ENCODE peak calls at places on chromosome 21, in four cellular contexts. One of them, this sample, is unnamed.

GRCh38 chr21:30463713-30464112 is 16.5 kb downstream of the KRTAP19-1 start:
- DNase-seq in activated T-helper 1 cell treated with anti-CD3 and anti-CD28 coated beads, Interleukin-2, amount 50 U/mL, for 16 hours: no peak
- DNase-seq in NCI-H2029: no peak
- DNase-seq in CD4-positive, CD25-positive, alpha-beta regulatory T cell: no peak
- DNase-seq in this sample: no peak

GRCh38 chr21:36994501-36995189 is 11.9 kb upstream of the RIPPLY3 start:
- DNase-seq in activated T-helper 1 cell treated with anti-CD3 and anti-CD28 coated beads, Interleukin-2, amount 50 U/mL, for 16 hours: no peak
- DNase-seq in NCI-H2029: no peak
- DNase-seq in CD4-positive, CD25-positive, alpha-beta regulatory T cell: no peak
- DNase-seq in this sample: peak

GRCh38 chr21:15051652-15052554 is 12.9 kb downstream of the NRIP1 start:
- DNase-seq in activated T-helper 1 cell treated with anti-CD3 and anti-CD28 coated beads, Interleukin-2, amount 50 U/mL, for 16 hours: no peak
- DNase-seq in NCI-H2029: no peak
- DNase-seq in CD4-positive, CD25-positive, alpha-beta regulatory T cell: peak
- DNase-seq in this sample: no peak

GRCh38 chr21:45542242-45542666 is at the start of gene SLC19A1:
- DNase-seq in activated T-helper 1 cell treated with anti-CD3 and anti-CD28 coated beads, Interleukin-2, amount 50 U/mL, for 16 hours: peak
- DNase-seq in NCI-H2029: no peak
- DNase-seq in CD4-positive, CD25-positive, alpha-beta regulatory T cell: peak
- DNase-seq in this sample: peak

GRCh38 chr21:26982767-26983166 is 15.9 kb upstream of the ADAMTS5 start:
- DNase-seq in activated T-helper 1 cell treated with anti-CD3 and anti-CD28 coated beads, Interleukin-2, amount 50 U/mL, for 16 hours: no peak
- DNase-seq in NCI-H2029: no peak
- DNase-seq in CD4-positive, CD25-positive, alpha-beta regulatory T cell: no peak
- DNase-seq in this sample: no peak

GRCh38 chr21:36241717-36242116 is 78.3 kb upstream of the MORC3 start:
- DNase-seq in activated T-helper 1 cell treated with anti-CD3 and anti-CD28 coated beads, Interleukin-2, amount 50 U/mL, for 16 hours: no peak
- DNase-seq in NCI-H2029: no peak
- DNase-seq in CD4-positive, CD25-positive, alpha-beta regulatory T cell: no peak
- DNase-seq in this sample: no peak

GRCh38 chr21:30710499-30710898 is 8.1 kb downstream of the KRTAP21-3 start:
- DNase-seq in activated T-helper 1 cell treated with anti-CD3 and anti-CD28 coated beads, Interleukin-2, amount 50 U/mL, for 16 hours: no peak
- DNase-seq in NCI-H2029: no peak
- DNase-seq in CD4-positive, CD25-positive, alpha-beta regulatory T cell: no peak
- DNase-seq in this sample: no peak

GRCh38 chr21:46153259-46154154 is 1.9 kb downstream of the FTCD start:
- DNase-seq in activated T-helper 1 cell treated with anti-CD3 and anti-CD28 coated beads, Interleukin-2, amount 50 U/mL, for 16 hours: peak
- DNase-seq in NCI-H2029: peak
- DNase-seq in CD4-positive, CD25-positive, alpha-beta regulatory T cell: no peak
- DNase-seq in this sample: no peak

GRCh38 chr21:37348664-37349063 is 17.9 kb upstream of the DYRK1A start:
- DNase-seq in activated T-helper 1 cell treated with anti-CD3 and anti-CD28 coated beads, Interleukin-2, amount 50 U/mL, for 16 hours: no peak
- DNase-seq in NCI-H2029: peak
- DNase-seq in CD4-positive, CD25-positive, alpha-beta regulatory T cell: no peak
- DNase-seq in this sample: no peak

GRCh38 chr21:45324430-45325205 is 36.9 kb upstream of the POFUT2 start:
- DNase-seq in activated T-helper 1 cell treated with anti-CD3 and anti-CD28 coated beads, Interleukin-2, amount 50 U/mL, for 16 hours: no peak
- DNase-seq in NCI-H2029: no peak
- DNase-seq in CD4-positive, CD25-positive, alpha-beta regulatory T cell: no peak
- DNase-seq in this sample: no peak

GRCh38 chr21:32143222-32143939 is 135.5 kb downstream of the MIS18A start:
- DNase-seq in activated T-helper 1 cell treated with anti-CD3 and anti-CD28 coated beads, Interleukin-2, amount 50 U/mL, for 16 hours: no peak
- DNase-seq in NCI-H2029: no peak
- DNase-seq in CD4-positive, CD25-positive, alpha-beta regulatory T cell: no peak
- DNase-seq in this sample: no peak

GRCh38 chr21:44581158-44581557 is 754 bp upstream of the KRTAP10-5 start:
- DNase-seq in activated T-helper 1 cell treated with anti-CD3 and anti-CD28 coated beads, Interleukin-2, amount 50 U/mL, for 16 hours: no peak
- DNase-seq in NCI-H2029: no peak
- DNase-seq in CD4-positive, CD25-positive, alpha-beta regulatory T cell: no peak
- DNase-seq in this sample: no peak

GRCh38 chr21:28393279-28393678 is 599.4 kb downstream of the LTN1 start:
- DNase-seq in activated T-helper 1 cell treated with anti-CD3 and anti-CD28 coated beads, Interleukin-2, amount 50 U/mL, for 16 hours: no peak
- DNase-seq in NCI-H2029: peak
- DNase-seq in CD4-positive, CD25-positive, alpha-beta regulatory T cell: no peak
- DNase-seq in this sample: no peak

GRCh38 chr21:36839123-36839522 is 127.3 kb downstream of the HLCS start:
- DNase-seq in activated T-helper 1 cell treated with anti-CD3 and anti-CD28 coated beads, Interleukin-2, amount 50 U/mL, for 16 hours: no peak
- DNase-seq in NCI-H2029: peak
- DNase-seq in CD4-positive, CD25-positive, alpha-beta regulatory T cell: no peak
- DNase-seq in this sample: no peak

GRCh38 chr21:46052703-46053651 is 44.9 kb upstream of the COL6A2 start:
- DNase-seq in activated T-helper 1 cell treated with anti-CD3 and anti-CD28 coated beads, Interleukin-2, amount 50 U/mL, for 16 hours: no peak
- DNase-seq in NCI-H2029: no peak
- DNase-seq in CD4-positive, CD25-positive, alpha-beta regulatory T cell: no peak
- DNase-seq in this sample: peak

GRCh38 chr21:25562660-25563059 is 44.6 kb downstream of the MRPL39 start:
- DNase-seq in activated T-helper 1 cell treated with anti-CD3 and anti-CD28 coated beads, Interleukin-2, amount 50 U/mL, for 16 hours: no peak
- DNase-seq in NCI-H2029: no peak
- DNase-seq in CD4-positive, CD25-positive, alpha-beta regulatory T cell: no peak
- DNase-seq in this sample: no peak

GRCh38 chr21:46322351-46323226 is 1.1 kb downstream of the C21orf58 start:
- DNase-seq in activated T-helper 1 cell treated with anti-CD3 and anti-CD28 coated beads, Interleukin-2, amount 50 U/mL, for 16 hours: no peak
- DNase-seq in NCI-H2029: no peak
- DNase-seq in CD4-positive, CD25-positive, alpha-beta regulatory T cell: peak
- DNase-seq in this sample: no peak

GRCh38 chr21:41054206-41054605 is 113.8 kb upstream of the BACE2 start:
- DNase-seq in activated T-helper 1 cell treated with anti-CD3 and anti-CD28 coated beads, Interleukin-2, amount 50 U/mL, for 16 hours: no peak
- DNase-seq in NCI-H2029: no peak
- DNase-seq in CD4-positive, CD25-positive, alpha-beta regulatory T cell: no peak
- DNase-seq in this sample: no peak

GRCh38 chr21:33024278-33025103 is 1.2 kb upstream of the OLIG2 start:
- DNase-seq in activated T-helper 1 cell treated with anti-CD3 and anti-CD28 coated beads, Interleukin-2, amount 50 U/mL, for 16 hours: no peak
- DNase-seq in NCI-H2029: no peak
- DNase-seq in CD4-positive, CD25-positive, alpha-beta regulatory T cell: no peak
- DNase-seq in this sample: no peak

GRCh38 chr21:36385233-36385908 is at the start of gene CHAF1B:
- DNase-seq in activated T-helper 1 cell treated with anti-CD3 and anti-CD28 coated beads, Interleukin-2, amount 50 U/mL, for 16 hours: peak
- DNase-seq in NCI-H2029: peak
- DNase-seq in CD4-positive, CD25-positive, alpha-beta regulatory T cell: peak
- DNase-seq in this sample: peak

GRCh38 chr21:9759972-9760371 is 761.4 kb upstream of the TPTE start:
- DNase-seq in activated T-helper 1 cell treated with anti-CD3 and anti-CD28 coated beads, Interleukin-2, amount 50 U/mL, for 16 hours: no peak
- DNase-seq in NCI-H2029: no peak
- DNase-seq in CD4-positive, CD25-positive, alpha-beta regulatory T cell: no peak
- DNase-seq in this sample: no peak

GRCh38 chr21:33854604-33855003 is 61.0 kb downstream of the ATP5PO start:
- DNase-seq in activated T-helper 1 cell treated with anti-CD3 and anti-CD28 coated beads, Interleukin-2, amount 50 U/mL, for 16 hours: no peak
- DNase-seq in NCI-H2029: no peak
- DNase-seq in CD4-positive, CD25-positive, alpha-beta regulatory T cell: no peak
- DNase-seq in this sample: no peak

GRCh38 chr21:39712976-39713375 is 32.0 kb upstream of the IGSF5 start:
- DNase-seq in activated T-helper 1 cell treated with anti-CD3 and anti-CD28 coated beads, Interleukin-2, amount 50 U/mL, for 16 hours: no peak
- DNase-seq in NCI-H2029: peak
- DNase-seq in CD4-positive, CD25-positive, alpha-beta regulatory T cell: no peak
- DNase-seq in this sample: no peak

This sample was measured in activated gamma-delta T cell.